ENCODE peak calls at places on chromosomes 12 and 14, in six cellular contexts. A is Right ventricle myocardium superior; C is SK-N-MC; X is GM20000; J is LoVo; Y is stimulated activated CD4-positive, alpha-beta T cell treated with anti-CD3 and anti-CD28 coated beads, Interleukin-4, amount 100 ng/mL, for 4 hours. E is an unnamed sample.

GRCh38 chr12:69007858-69008314 is 74.9 kb upstream of the CPM start:
- DNase-seq in A (no peak), C (no peak), X (no peak), J (no peak), Y (no peak), E (no peak)

GRCh38 chr12:58067610-58068387 is 126.4 kb downstream of the ATP23 start:
- DNase-seq in A (no peak), C (no peak), X (no peak), J (no peak), Y (no peak), E (peak)

GRCh38 chr14:93023039-93023438 is 92.7 kb downstream of the ITPK1 start:
- DNase-seq in A (peak), C (no peak), X (no peak), J (no peak), Y (no peak), E (no peak)

GRCh38 chr12:4039927-4040326 is 166.7 kb upstream of the PARP11 start:
- DNase-seq in A (no peak), C (no peak), X (no peak), J (no peak), Y (no peak), E (no peak)

GRCh38 chr14:79825046-79825521 is 386.2 kb downstream of the DIO2 start:
- DNase-seq in A (no peak), C (no peak), X (no peak), J (no peak), Y (no peak), E (no peak)

GRCh38 chr14:54343276-54344121 is 53.3 kb upstream of the CDKN3 start:
- DNase-seq in A (no peak), C (no peak), X (no peak), J (peak), Y (no peak), E (peak)

GRCh38 chr12:97616936-97617335 is 154.3 kb downstream of the RMST start:
- DNase-seq in A (no peak), C (no peak), X (no peak), J (no peak), Y (no peak), E (no peak)

GRCh38 chr12:121796855-121797751 is 3.6 kb upstream of the RHOF start:
- DNase-seq in A (peak), C (no peak), X (no peak), J (peak), Y (no peak), E (peak)

GRCh38 chr14:98966465-98967162 is 305.4 kb downstream of the BCL11B start:
- DNase-seq in A (no peak), C (no peak), X (no peak), J (no peak), Y (no peak), E (no peak)

GRCh38 chr12:45674583-45674982 is 54.9 kb upstream of the ARID2 start:
- DNase-seq in A (peak), C (no peak), X (no peak), J (peak), Y (no peak), E (peak)

GRCh38 chr12:124805050-124805449 is 58.6 kb downstream of the SCARB1 start:
- DNase-seq in A (no peak), C (no peak), X (no peak), J (no peak), Y (no peak), E (no peak)

GRCh38 chr14:51845811-51846210 is 14.6 kb upstream of the GNG2 start:
- DNase-seq in A (no peak), C (no peak), X (no peak), J (no peak), Y (no peak), E (no peak)

GRCh38 chr14:102187044-102187443 is 47.3 kb downstream of the WDR20 start:
- DNase-seq in A (no peak), C (no peak), X (no peak), J (no peak), Y (no peak), E (peak)

GRCh38 chr12:108371801-108372344 is 32.8 kb upstream of the CMKLR1 start:
- DNase-seq in A (no peak), C (no peak), X (no peak), J (no peak), Y (no peak), E (no peak)

GRCh38 chr12:6277982-6278438 is 32.5 kb upstream of the PLEKHG6 start:
- DNase-seq in A (peak), C (no peak), X (peak), J (peak), Y (peak), E (peak)

E was measured in PC-9.